ENCODE peak calls at places on chromosomes 3 and 15, in nine cellular contexts. A is ovary, H is uterus, U is heart left ventricle, K is stomach, V is esophagus muscularis mucosa, E is K562, T is prostate gland, G is A549. I is an unnamed sample.

GRCh38 chr15:38050529-38050928 is 116.1 kb downstream of the TMCO5A start:
- DNase-seq in V (no peak), K (no peak), T (no peak), A (no peak), G (no peak), U (no peak), H (no peak), E (no peak), I (no peak)

GRCh38 chr3:25515131-25515530 is 87.1 kb downstream of the RARB start:
- DNase-seq in G (no peak), V (no peak), K (no peak), T (no peak), H (no peak), E (no peak), U (no peak), A (no peak), I (no peak)

GRCh38 chr3:57952208-57952631 is 56.0 kb upstream of the FLNB start:
- DNase-seq in E (peak), T (no peak), G (peak), H (peak), V (no peak), A (peak), K (no peak), U (no peak), I (no peak)

GRCh38 chr3:188272481-188273372 is 118.8 kb downstream of the LPP start:
- DNase-seq in V (no peak), G (peak), T (no peak), H (no peak), E (no peak), A (no peak), U (no peak), K (no peak), I (no peak)

GRCh38 chr3:185272051-185272450 is 18.2 kb upstream of the EHHADH start:
- DNase-seq in T (no peak), E (no peak), H (no peak), U (no peak), G (no peak), K (no peak), A (no peak), V (no peak), I (no peak)

GRCh38 chr15:40493089-40493840 is 22.5 kb downstream of the CHST14 start:
- DNase-seq in T (no peak), G (no peak), K (no peak), A (no peak), V (no peak), E (no peak), U (no peak), H (no peak), I (no peak)

GRCh38 chr3:78871048-78871447 is 896.8 kb downstream of the ROBO1 start:
- DNase-seq in E (no peak), U (no peak), A (no peak), H (no peak), T (no peak), V (no peak), G (no peak), K (no peak), I (no peak)

GRCh38 chr3:27559835-27560234 is 75.7 kb upstream of the SLC4A7 start:
- DNase-seq in H (peak), A (peak), U (no peak), T (no peak), G (no peak), E (no peak), K (no peak), V (no peak), I (no peak)

GRCh38 chr3:158683216-158683975 is 10.9 kb upstream of the LXN start:
- DNase-seq in A (no peak), T (no peak), K (no peak), V (no peak), G (no peak), E (no peak), U (no peak), H (no peak), I (no peak)

GRCh38 chr15:63019539-63020109 is 22.9 kb upstream of the TPM1 start:
- DNase-seq in U (no peak), T (peak), E (no peak), V (no peak), K (peak), A (peak), G (peak), H (no peak), I (peak)

GRCh38 chr3:148289159-148289558 is 408.5 kb upstream of the AGTR1 start:
- DNase-seq in E (no peak), T (no peak), K (no peak), V (no peak), H (no peak), G (no peak), U (no peak), A (no peak), I (no peak)

GRCh38 chr3:17050051-17050450 is 165.3 kb downstream of the PLCL2 start:
- DNase-seq in A (no peak), U (no peak), T (no peak), G (no peak), K (no peak), E (no peak), V (no peak), H (no peak), I (no peak)

DNA sequence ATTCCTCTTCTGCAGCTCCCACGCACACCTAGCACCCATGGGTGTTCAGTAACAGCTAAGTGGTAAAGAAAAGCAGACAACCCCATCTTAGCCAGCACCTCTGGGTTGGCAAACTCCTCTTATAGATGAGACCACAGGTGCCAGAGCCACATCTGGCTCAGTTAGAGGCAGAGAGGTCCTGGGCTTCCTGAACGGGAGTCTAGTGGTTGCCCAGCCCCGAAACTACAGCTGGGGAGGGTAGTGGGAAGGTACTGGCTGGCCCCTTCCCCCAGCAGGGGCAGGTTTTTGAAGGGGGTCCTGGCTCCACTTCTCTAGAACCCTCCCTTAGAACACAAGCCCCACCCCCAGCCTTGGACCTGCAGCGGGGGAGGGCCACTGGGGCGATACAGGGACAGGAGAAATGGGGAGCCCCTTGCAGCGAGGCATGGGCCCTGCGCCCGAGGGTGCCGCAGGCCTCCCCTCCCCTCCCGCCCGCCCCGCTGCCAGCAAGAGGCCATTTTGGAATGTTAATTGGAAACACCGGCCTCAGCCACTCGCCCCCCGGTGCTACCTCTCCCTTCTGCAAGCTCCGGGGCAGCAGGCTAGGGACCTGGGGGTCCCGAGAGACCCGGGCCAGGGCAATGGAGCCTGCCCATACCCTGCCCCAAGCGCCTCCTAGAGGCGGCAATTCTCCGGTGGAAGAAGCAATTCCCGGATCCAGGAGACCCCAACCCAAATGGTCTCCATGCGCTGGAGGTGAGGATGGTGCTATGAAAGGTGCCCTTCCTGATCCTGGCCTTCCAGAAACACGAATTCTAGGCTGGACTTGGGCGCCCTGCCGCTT is 1.5 kb downstream of the DUSP7 start:
- DNase-seq in H (peak), G (no peak), T (no peak), A (no peak), U (no peak), V (no peak), K (no peak), E (peak), I (no peak)
- H3K27ac ChIP-seq in H (peak), G (peak), T (peak), A (peak), U (peak), V (peak), K (peak), E (peak), I (peak)

DNA sequence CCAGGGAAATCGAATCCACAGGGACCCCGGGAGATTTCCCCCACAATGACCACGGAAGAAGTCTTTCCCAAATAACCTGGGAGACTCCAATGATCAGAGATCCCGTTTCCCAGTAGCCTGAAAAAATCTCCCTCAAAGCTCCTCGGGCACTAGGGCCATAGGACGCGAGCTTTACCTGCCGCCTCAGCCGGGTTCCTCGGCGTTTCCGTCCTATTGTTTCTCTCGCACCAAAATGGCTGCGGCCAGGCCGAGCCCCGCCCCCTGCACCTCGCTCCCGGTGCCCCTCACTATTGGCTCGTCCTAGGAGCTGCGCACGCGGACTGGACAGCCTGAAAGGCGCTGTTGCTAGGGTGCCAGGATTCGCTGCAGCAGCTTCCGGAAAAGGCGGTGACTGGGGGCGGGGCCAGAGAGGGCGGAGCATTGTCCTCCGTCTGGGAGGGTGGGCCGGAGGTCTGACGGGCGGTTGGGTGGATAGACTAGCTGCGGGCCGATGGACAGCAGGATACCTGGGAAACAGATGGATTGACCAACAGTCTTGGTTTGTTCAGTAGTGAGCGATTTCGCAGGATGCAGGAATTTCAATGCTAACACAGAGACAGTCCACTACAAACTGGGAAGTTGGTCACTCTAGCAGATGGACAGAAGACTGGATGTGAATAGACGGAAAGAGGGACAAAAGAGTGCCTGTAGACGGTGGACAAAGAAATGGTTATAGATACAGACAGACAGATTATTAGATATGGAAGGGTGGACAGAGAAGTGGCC is at the start of gene IP6K2:
- DNase-seq in T (peak), H (peak), A (peak), K (peak), V (peak), E (peak), U (peak), G (peak), I (peak)
- TF ChIP-seq POLR2A in T (peak), H (peak), A (peak), K (no peak), V (no peak), E (peak), U (peak), G (peak), I (peak)

GRCh38 chr3:52290596-52291507 is 3.2 kb downstream of the GLYCTK start:
- DNase-seq in T (no peak), E (no peak), K (no peak), A (no peak), G (no peak), V (no peak), U (no peak), H (no peak), I (no peak)
- H3K27ac ChIP-seq in T (no peak), E (no peak), K (peak), A (no peak), G (peak), V (no peak), U (no peak), H (no peak), I (no peak)

GRCh38 chr3:127035672-127036071 is 52.8 kb downstream of the PLXNA1 start:
- DNase-seq in H (peak), U (peak), V (no peak), G (peak), E (no peak), K (peak), T (no peak), A (peak), I (peak)
- TF ChIP-seq POLR2A in H (no peak), U (no peak), V (no peak), G (no peak), E (peak), K (no peak), T (no peak), A (no peak), I (no peak)

GRCh38 chr3:53772562-53773329 is 73.5 kb downstream of the CHDH start:
- DNase-seq in G (no peak), T (no peak), U (no peak), V (no peak), H (no peak), E (no peak), K (no peak), A (no peak), I (no peak)
- H3K27ac ChIP-seq in G (peak), T (no peak), U (no peak), V (no peak), H (peak), E (no peak), K (no peak), A (no peak), I (no peak)

GRCh38 chr3:50815844-50816243 is 141.1 kb downstream of the DOCK3 start:
- DNase-seq in E (no peak), V (no peak), G (no peak), A (no peak), U (no peak), T (no peak), H (no peak), K (no peak), I (no peak)

GRCh38 chr3:50816896-50817295 is 142.2 kb downstream of the DOCK3 start:
- DNase-seq in E (no peak), V (no peak), H (no peak), A (no peak), T (no peak), G (no peak), K (no peak), U (no peak), I (no peak)

DNA sequence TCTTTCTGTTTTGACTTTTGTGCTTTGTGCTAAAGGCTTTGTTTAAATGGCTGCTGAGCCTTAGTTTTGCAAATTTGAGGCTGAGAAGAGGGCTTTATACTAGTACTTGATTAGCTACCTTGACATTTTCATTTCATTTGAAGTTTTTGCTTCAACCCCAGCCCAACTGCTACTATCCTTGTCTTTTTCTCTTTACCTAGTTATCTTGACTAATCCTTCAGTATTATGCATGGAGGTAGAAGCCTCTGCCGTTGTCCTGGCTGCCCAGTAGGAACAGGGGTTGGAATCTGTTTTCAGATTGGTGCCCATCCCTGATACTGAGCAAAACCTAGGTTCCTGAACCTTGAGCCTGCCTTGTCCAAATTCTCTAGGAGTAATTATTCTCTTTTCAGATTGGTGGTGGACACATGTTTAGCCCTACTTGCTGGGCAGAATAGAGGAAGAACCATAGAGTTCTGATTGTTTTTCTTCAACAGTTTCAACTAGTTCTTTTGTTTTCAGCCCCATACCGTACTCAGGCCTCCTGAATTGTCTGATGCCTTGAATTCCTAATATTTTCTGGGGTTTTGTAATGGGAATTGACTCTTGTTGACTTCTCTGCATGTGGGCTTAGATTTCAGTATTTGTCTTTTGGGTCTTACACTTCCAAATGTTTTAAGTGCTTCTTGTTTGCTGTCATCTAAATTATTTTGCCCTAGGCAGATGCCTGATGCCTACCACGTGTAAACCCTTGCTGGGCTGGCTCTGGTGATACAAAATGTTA is 143.2 kb downstream of the DOCK3 start:
- DNase-seq in G (no peak), H (no peak), U (no peak), V (no peak), K (no peak), T (no peak), E (no peak), A (no peak), I (no peak)
- TF ChIP-seq POLR2A in G (no peak), H (no peak), U (no peak), V (no peak), K (no peak), T (no peak), E (no peak), A (no peak), I (no peak)

GRCh38 chr15:90924375-90924774 is 8.0 kb downstream of the HDDC3 start:
- DNase-seq in A (no peak), T (no peak), K (no peak), H (no peak), V (no peak), E (no peak), G (no peak), U (no peak), I (no peak)
- H3K27ac ChIP-seq in A (no peak), T (no peak), K (no peak), H (no peak), V (no peak), E (peak), G (no peak), U (no peak), I (no peak)